ENCODE peak calls at places on chromosomes 3 and 15, in four cellular contexts. G, Z, Y and O are unnamed samples.

GRCh38 chr15:80878242-80878866 is 99.2 kb downstream of the CEMIP start:
- DNase-seq in G (peak), Z (no peak), Y (no peak), O (no peak)

GRCh38 chr3:10502185-10502880 is 3.1 kb downstream of the ATP2B2 start:
- DNase-seq in Z (no peak), G (no peak), Y (no peak), O (no peak)

GRCh38 chr3:169658311-169658931 is 5.1 kb downstream of the MECOM start:
- DNase-seq in Z (no peak), Y (no peak), G (no peak), O (peak)

GRCh38 chr15:39391230-39391629 is 189.6 kb upstream of the THBS1 start:
- DNase-seq in Y (no peak), Z (no peak), G (peak), O (no peak)

GRCh38 chr3:159616234-159616825 is 372.3 kb upstream of the IL12A start:
- DNase-seq in G (peak), Z (no peak), Y (no peak), O (peak)

GRCh38 chr3:188936597-188937107 is 235.1 kb upstream of the TPRG1 start:
- DNase-seq in G (no peak), Z (no peak), Y (no peak), O (no peak)

GRCh38 chr15:99385865-99386264 is 134.6 kb downstream of the LRRC28 start:
- DNase-seq in Z (no peak), G (peak), Y (no peak), O (peak)

GRCh38 chr3:49652218-49652921 is 21.8 kb upstream of the APEH start:
- DNase-seq in Y (no peak), G (no peak), Z (no peak), O (no peak)

GRCh38 chr3:114260152-114260551 is 22.8 kb upstream of the ZNF80 start:
- DNase-seq in Z (no peak), Y (no peak), G (no peak), O (no peak)

GRCh38 chr3:73546961-73547360 is 77.8 kb downstream of the PDZRN3 start:
- DNase-seq in Y (no peak), G (peak), Z (no peak), O (no peak)

GRCh38 chr3:22942988-22943387 is 260.1 kb upstream of the UBE2E2 start:
- DNase-seq in Y (no peak), G (no peak), Z (no peak), O (no peak)

GRCh38 chr15:59247364-59247763 is 40.7 kb downstream of the LDHAL6B start:
- DNase-seq in Z (peak), Y (peak), G (peak), O (peak)

GRCh38 chr3:52010431-52010830 is 14.7 kb upstream of the RPL29 start:
- DNase-seq in G (no peak), Y (no peak), Z (no peak), O (no peak)